ENCODE peak calls at places on chromosomes 6 and 20, in four cellular contexts. X is prostate gland, A is IMR-90, T is upper lobe of left lung. H is an unnamed sample.

GRCh38 chr6:63789699-63790098 is 154.1 kb downstream of the PHF3 start:
- DNase-seq in T (no peak), A (no peak), X (no peak), H (no peak)

GRCh38 chr6:134951494-134952263 is 1.8 kb upstream of the ALDH8A1 start:
- DNase-seq in A (no peak), X (no peak), T (peak; percentile 33), H (no peak)

GRCh38 chr6:3915076-3915791 is 66.1 kb downstream of the FAM50B start:
- DNase-seq in A (no peak), X (no peak), T (no peak), H (no peak)

GRCh38 chr6:133817460-133818047 is 71.4 kb upstream of the TCF21 start:
- DNase-seq in X (no peak), A (no peak), T (no peak), H (no peak)

GRCh38 chr6:95286874-95287273 is 290.5 kb upstream of the MANEA start:
- DNase-seq in A (no peak), T (no peak), X (no peak), H (no peak)

GRCh38 chr6:40192516-40192915 is 258.3 kb upstream of the MOCS1 start:
- DNase-seq in T (no peak), X (no peak), A (no peak), H (no peak)

GRCh38 chr6:83488448-83488847 is 23.9 kb upstream of the PRSS35 start:
- DNase-seq in X (no peak), A (no peak), T (no peak), H (no peak)

GRCh38 chr20:11431613-11432012 is 486.1 kb upstream of the BTBD3 start:
- DNase-seq in T (no peak), X (no peak), A (no peak), H (no peak)

GRCh38 chr6:83815631-83816030 is 37.5 kb upstream of the RIPPLY2 start:
- DNase-seq in T (no peak), A (no peak), X (no peak), H (no peak)

GRCh38 chr6:147709396-147710272 is 201.1 kb downstream of the SAMD5 start:
- DNase-seq in A (no peak), T (no peak), X (no peak), H (no peak)

GRCh38 chr20:63577317-63577894 is 3.4 kb upstream of the HELZ2 start:
- DNase-seq in X (peak; percentile 69), T (peak; percentile 52), A (no peak), H (no peak)

GRCh38 chr6:2935566-2936291 is 32.6 kb upstream of the SERPINB9 start:
- DNase-seq in T (peak; percentile 73), A (no peak), X (no peak), H (peak; percentile 71)

GRCh38 chr20:45905505-45906079 is 6.4 kb downstream of the PLTP start:
- DNase-seq in A (peak; percentile 90), X (no peak), T (no peak), H (no peak)

GRCh38 chr6:39203398-39203797 is 25.9 kb downstream of the KCNK5 start:
- DNase-seq in T (no peak), A (no peak), X (no peak), H (no peak)

GRCh38 chr6:70651326-70651905 is 16.3 kb upstream of the SMAP1 start:
- DNase-seq in A (no peak), X (no peak), T (no peak), H (no peak)

GRCh38 chr6:112717401-112717800 is 370.3 kb downstream of the RFPL4B start:
- DNase-seq in T (no peak), A (peak; percentile 39), X (no peak), H (no peak)

GRCh38 chr20:6418732-6419131 is 295.9 kb upstream of the FERMT1 start:
- DNase-seq in X (no peak), T (no peak), A (peak; percentile 43), H (no peak)

GRCh38 chr6:137217801-137218472 is 1.2 kb downstream of the IFNGR1 start:
- DNase-seq in X (no peak), T (no peak), A (peak; percentile 18), H (no peak)

GRCh38 chr6:5501837-5502236 is 240.5 kb downstream of the FARS2 start:
- DNase-seq in A (no peak), T (no peak), X (no peak), H (no peak)

GRCh38 chr6:113488061-113488460 is 369.1 kb upstream of the MARCKS start:
- DNase-seq in A (no peak), T (no peak), X (no peak), H (no peak)

GRCh38 chr20:52118233-52118632 is 73.3 kb downstream of the ZFP64 start:
- DNase-seq in X (no peak), A (no peak), T (no peak), H (no peak)

GRCh38 chr6:45420909-45421699 is 43.4 kb upstream of the SUPT3H start:
- DNase-seq in T (no peak), X (no peak), A (no peak), H (no peak)

GRCh38 chr6:45423111-45423900 is 45.6 kb upstream of the SUPT3H start:
- DNase-seq in X (peak; percentile 14), A (no peak), T (peak; percentile 89), H (no peak)

GRCh38 chr6:45422541-45423110 is 44.9 kb upstream of the SUPT3H start:
- DNase-seq in X (peak; percentile 41), A (peak; percentile 55), T (peak; percentile 90), H (no peak)

GRCh38 chr6:45420083-45420908 is 42.6 kb upstream of the SUPT3H start:
- DNase-seq in T (peak; percentile 53), A (peak; percentile 64), X (peak; percentile 7), H (peak; percentile 84)

GRCh38 chr6:45421700-45422540 is 44.2 kb upstream of the SUPT3H start:
- DNase-seq in X (peak; percentile 61), T (peak; percentile 92), A (peak; percentile 67), H (peak; percentile 89)
- TF ChIP-seq CTCF in X (peak; percentile 21), T (peak; percentile 7), A (peak; percentile 38), H (no peak)

GRCh38 chr20:25989196-25989595 is 292.5 kb upstream of the ZNF337 start:
- DNase-seq in A (no peak), X (no peak), T (peak; percentile 57), H (no peak)

GRCh38 chr20:25985597-25985996 is 288.9 kb upstream of the ZNF337 start:
- DNase-seq in A (no peak), T (no peak), X (no peak), H (no peak)

GRCh38 chr20:25991051-25991755 is 294.6 kb upstream of the ZNF337 start:
- DNase-seq in A (no peak), T (peak; percentile 30), X (no peak), H (peak; percentile 58)

GRCh38 chr20:25984933-25985332 is 288.3 kb upstream of the ZNF337 start:
- DNase-seq in X (no peak), T (peak; percentile 82), A (peak; percentile 49), H (peak; percentile 75)

DNA sequence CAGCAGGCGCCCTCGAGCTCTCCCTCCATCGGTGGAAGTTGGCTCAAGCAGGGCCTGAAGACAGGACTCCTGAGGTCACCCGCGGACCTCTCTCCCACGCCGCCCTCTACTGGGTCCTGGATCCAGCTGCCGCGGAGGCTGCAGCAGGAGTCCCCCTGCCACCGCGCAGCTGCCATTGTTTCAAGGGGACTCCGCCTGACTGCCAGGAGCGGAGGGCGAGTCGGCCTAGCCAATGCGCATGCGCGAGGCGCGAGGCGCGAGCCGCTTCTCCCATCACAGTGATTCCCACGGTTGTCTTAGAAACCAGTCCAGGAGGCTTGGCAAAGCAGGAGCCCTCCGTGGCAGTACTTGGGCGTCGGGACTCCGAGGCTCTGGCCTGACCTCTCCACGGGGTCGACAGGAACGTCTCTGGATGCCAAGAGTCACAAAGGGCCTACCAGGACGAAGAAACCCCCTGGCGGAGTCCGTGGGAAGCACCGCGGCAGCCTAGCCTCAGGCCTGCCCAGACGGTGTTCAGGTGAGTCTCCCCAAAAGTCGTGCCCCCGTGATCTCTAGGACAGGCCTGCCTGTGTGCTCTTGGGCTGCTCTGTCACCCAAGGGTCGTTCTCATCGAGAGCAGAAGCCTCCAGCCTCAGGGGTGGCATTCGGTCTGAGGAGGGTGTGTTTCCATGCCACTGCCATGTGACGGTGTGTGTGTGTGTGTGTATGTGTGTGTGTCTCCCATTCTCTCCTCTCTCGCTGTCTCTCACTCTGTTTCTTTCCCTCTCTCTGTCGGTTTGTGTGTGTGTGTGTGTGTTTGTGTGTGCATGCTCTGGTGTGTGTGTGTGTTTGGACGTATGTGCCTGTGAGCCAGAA is 290.6 kb upstream of the ZNF337 start:
- DNase-seq in T (peak; percentile 89), X (no peak), A (peak; percentile 10), H (no peak)
- TF ChIP-seq POLR2A in T (no peak), X (no peak), A (no peak), H (no peak)

DNA sequence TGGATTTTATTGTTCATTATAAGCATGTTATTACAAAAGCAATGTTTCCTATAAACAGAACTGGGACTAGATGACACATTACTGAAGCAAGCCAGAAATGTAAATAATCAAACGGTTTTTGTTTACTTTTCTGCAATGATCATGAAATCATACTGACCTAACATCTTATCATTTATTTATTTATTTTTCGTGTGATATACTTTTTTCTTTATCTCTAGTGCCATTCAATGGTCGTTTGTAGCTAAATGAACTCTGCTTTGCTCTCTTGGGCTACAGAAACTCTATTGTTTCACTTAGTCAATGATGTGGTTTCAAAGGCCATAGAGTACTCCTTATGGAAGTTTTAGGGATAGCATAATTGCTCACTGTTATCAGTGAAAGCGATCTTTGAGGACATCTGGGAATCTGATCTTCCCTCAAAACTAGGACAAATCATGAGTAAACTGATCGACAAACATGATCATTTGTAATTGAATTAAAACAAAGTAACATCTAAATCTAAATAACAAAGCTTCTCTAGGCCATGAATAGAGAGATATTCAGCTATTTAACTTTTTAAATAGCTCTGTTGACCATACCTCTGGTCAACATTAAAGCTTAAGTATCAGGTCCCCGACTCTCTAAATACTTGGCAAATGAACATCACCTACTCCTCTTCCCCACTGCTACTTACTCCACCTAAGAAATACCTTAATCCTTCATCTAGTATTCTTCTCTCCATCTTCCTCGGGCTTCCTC is 933.4 kb downstream of the TFAP2A start:
- DNase-seq in X (no peak), T (no peak), A (peak; percentile 79), H (no peak)
- TF ChIP-seq CTCF in X (no peak), T (no peak), A (no peak), H (no peak)

GRCh38 chr6:157380458-157380778 is 572 bp upstream of the ZDHHC14 start:
- DNase-seq in T (no peak), X (no peak), A (no peak), H (no peak)
- TF ChIP-seq POLR2A in T (no peak), X (no peak), A (no peak), H (no peak)

GRCh38 chr20:44727039-44727438 is 11.9 kb downstream of the CCN5 start:
- DNase-seq in A (no peak), T (no peak), X (no peak), H (no peak)
- TF ChIP-seq CTCF in A (no peak), T (no peak), X (no peak), H (no peak)